ENCODE peak calls at places on chromosomes 16 and 17, in five cellular contexts. X is K562, H is A549, G is HepG2, A is H1. S is an unnamed sample.

GRCh38 chr17:13410874-13411273 is 190.9 kb downstream of the HS3ST3A1 start:
- DNase-seq in G (peak; percentile 57), H (no peak), A (no peak), X (no peak), S (no peak)

GRCh38 chr17:35749560-35750412 is 3.3 kb downstream of the GAS2L2 start:
- DNase-seq in H (no peak), X (peak; percentile 37), A (no peak), G (no peak), S (no peak)

GRCh38 chr16:27199235-27199586 is 4.1 kb upstream of the KDM8 start:
- DNase-seq in G (no peak), A (no peak), H (no peak), X (no peak), S (peak; percentile 12)

GRCh38 chr16:73350707-73351452 is 303.0 kb upstream of the ZFHX3 start:
- DNase-seq in G (no peak), X (no peak), H (no peak), A (no peak), S (no peak)

GRCh38 chr16:56357291-56357764 is 68.0 kb downstream of the AMFR start:
- DNase-seq in X (no peak), A (peak; percentile 56), G (no peak), H (no peak), S (no peak)

GRCh38 chr16:10250137-10250850 is 68.1 kb upstream of the GRIN2A start:
- DNase-seq in A (no peak), G (no peak), X (no peak), H (no peak), S (no peak)

GRCh38 chr17:72370819-72371218 is 250.0 kb downstream of the SOX9 start:
- DNase-seq in H (peak; percentile 60), G (no peak), A (no peak), X (peak; percentile 13), S (no peak)

GRCh38 chr16:29899516-29900101 is at the start of gene SEZ6L2:
- DNase-seq in X (peak; percentile 74), G (peak; percentile 94), H (peak; percentile 89), A (peak; percentile 95), S (no peak)

GRCh38 chr16:50925758-50926357 is 184.0 kb downstream of the CYLD start:
- DNase-seq in A (no peak), H (no peak), G (no peak), X (no peak), S (no peak)

GRCh38 chr17:19317359-19318095 is 45.0 kb downstream of the B9D1 start:
- DNase-seq in G (peak; percentile 89), H (no peak), A (peak; percentile 80), X (peak; percentile 73), S (no peak)

GRCh38 chr17:12958786-12959185 is 59.0 kb downstream of the ELAC2 start:
- DNase-seq in H (no peak), G (no peak), X (no peak), A (no peak), S (no peak)

GRCh38 chr16:27465483-27465879 is 63.5 kb downstream of the IL21R start:
- DNase-seq in G (no peak), A (no peak), H (no peak), X (no peak), S (no peak)

GRCh38 chr17:63550816-63551639 is 751 bp downstream of the DCAF7 start:
- DNase-seq in X (peak; percentile 49), A (peak; percentile 51), H (peak; percentile 49), G (peak; percentile 66), S (no peak)

GRCh38 chr16:84330685-84331050 is 36.0 kb downstream of the WFDC1 start:
- DNase-seq in G (no peak), A (no peak), X (no peak), H (no peak), S (no peak)

GRCh38 chr16:84334058-84334457 is 34.3 kb upstream of the ATP2C2 start:
- DNase-seq in A (no peak), G (no peak), X (no peak), H (no peak), S (no peak)

GRCh38 chr16:84331998-84332780 is 36.1 kb upstream of the ATP2C2 start:
- DNase-seq in X (no peak), H (no peak), A (no peak), G (no peak), S (no peak)

GRCh38 chr16:84334482-84334881 is 33.9 kb upstream of the ATP2C2 start:
- DNase-seq in A (no peak), X (no peak), H (no peak), G (no peak), S (no peak)

DNA sequence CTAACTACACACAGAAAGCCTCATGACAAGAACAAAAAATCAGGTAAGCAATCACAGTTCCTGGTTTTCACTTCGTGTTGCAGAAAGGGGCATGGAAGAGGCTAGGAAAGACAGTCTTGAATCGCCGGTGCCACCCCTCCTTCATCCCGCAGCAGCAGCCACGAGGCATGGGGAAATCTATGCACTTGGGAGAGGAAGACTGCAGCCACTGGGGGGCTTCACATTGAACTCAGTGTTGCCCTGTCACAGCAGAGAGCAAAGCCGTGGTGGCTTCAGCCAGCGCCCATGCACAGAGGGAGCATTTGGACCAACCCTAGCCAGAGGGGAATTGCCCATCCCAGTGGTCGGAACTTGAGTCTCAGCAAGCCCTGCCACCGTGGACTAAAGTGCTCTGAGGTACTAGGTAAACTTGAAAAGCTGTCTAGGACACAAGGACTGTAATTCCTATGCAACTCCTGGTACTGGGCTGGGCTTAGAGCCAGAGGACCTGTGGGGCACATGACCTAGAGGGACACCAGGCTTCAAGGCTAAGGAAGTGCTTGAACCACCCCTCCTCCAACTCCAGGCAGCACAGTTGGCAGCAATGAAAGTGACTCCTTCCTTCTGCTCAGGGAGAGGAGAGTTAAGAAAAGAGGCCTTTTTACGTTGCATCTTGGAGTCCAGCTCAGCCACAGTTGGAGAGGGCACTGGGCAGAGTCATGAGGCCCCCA is 35.2 kb upstream of the ATP2C2 start:
- DNase-seq in X (no peak), H (no peak), A (no peak), G (no peak), S (no peak)
- TF ChIP-seq KDM1A in X (no peak), H (no peak), A (no peak), G (no peak), S (no peak)

GRCh38 chr16:11835891-11836652 is 15.3 kb downstream of the RSL1D1 start:
- DNase-seq in H (no peak), A (no peak), G (no peak), X (no peak), S (no peak)

GRCh38 chr16:11833951-11834695 is 17.2 kb downstream of the RSL1D1 start:
- DNase-seq in H (no peak), X (no peak), A (no peak), G (peak; percentile 84), S (no peak)

GRCh38 chr16:11835309-11835708 is 16.0 kb downstream of the RSL1D1 start:
- DNase-seq in G (no peak), X (no peak), A (no peak), H (no peak), S (no peak)

GRCh38 chr16:11841026-11841425 is 10.3 kb downstream of the RSL1D1 start:
- DNase-seq in G (no peak), H (no peak), X (no peak), A (no peak), S (no peak)

GRCh38 chr16:11836653-11837244 is 14.6 kb downstream of the RSL1D1 start:
- DNase-seq in H (no peak), A (no peak), X (no peak), G (no peak), S (no peak)
- TF ChIP-seq KDM1A in H (no peak), A (no peak), X (no peak), G (no peak), S (no peak)

GRCh38 chr17:50052241-50052788 is 3.6 kb upstream of the ITGA3 start:
- DNase-seq in G (no peak), X (no peak), A (no peak), H (no peak), S (no peak)

GRCh38 chr17:50049636-50050035 is 6.3 kb upstream of the ITGA3 start:
- DNase-seq in A (no peak), G (no peak), H (no peak), X (no peak), S (no peak)

GRCh38 chr17:50050431-50051032 is 5.4 kb upstream of the ITGA3 start:
- DNase-seq in X (no peak), A (no peak), H (no peak), G (no peak), S (no peak)

GRCh38 chr17:50051606-50052005 is 4.3 kb upstream of the ITGA3 start:
- DNase-seq in H (no peak), G (no peak), X (no peak), A (no peak), S (no peak)

GRCh38 chr17:50051082-50051576 is 4.8 kb upstream of the ITGA3 start:
- DNase-seq in X (peak; percentile 61), H (peak; percentile 96), G (no peak), A (no peak), S (no peak)
- TF ChIP-seq KDM1A in X (no peak), H (no peak), G (no peak), A (no peak), S (no peak)

DNA sequence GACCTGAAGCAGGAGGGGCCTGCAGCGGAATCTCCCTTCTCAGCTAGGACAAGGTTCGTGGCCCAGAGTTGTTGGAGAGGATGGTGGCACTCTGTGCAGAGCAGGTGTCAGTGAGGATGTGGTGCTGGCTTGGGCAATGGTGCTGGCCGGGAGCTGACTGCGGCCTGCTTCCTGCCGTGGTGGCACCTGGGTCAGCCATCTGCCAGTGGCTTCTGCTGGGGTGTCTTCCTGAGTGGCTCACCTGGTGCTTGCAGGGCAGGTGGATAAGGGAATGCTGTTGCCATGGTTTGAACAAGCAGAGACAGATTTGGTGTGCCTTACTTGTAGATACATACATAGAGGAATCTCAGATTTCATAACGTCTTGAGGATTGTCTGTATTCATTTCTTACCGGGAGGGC is 69.6 kb downstream of the SEC14L1 start:
- DNase-seq in X (no peak), G (no peak), A (no peak), H (no peak), S (no peak)
- TF ChIP-seq KDM1A in X (no peak), G (no peak), A (no peak), H (no peak), S (no peak)

DNA sequence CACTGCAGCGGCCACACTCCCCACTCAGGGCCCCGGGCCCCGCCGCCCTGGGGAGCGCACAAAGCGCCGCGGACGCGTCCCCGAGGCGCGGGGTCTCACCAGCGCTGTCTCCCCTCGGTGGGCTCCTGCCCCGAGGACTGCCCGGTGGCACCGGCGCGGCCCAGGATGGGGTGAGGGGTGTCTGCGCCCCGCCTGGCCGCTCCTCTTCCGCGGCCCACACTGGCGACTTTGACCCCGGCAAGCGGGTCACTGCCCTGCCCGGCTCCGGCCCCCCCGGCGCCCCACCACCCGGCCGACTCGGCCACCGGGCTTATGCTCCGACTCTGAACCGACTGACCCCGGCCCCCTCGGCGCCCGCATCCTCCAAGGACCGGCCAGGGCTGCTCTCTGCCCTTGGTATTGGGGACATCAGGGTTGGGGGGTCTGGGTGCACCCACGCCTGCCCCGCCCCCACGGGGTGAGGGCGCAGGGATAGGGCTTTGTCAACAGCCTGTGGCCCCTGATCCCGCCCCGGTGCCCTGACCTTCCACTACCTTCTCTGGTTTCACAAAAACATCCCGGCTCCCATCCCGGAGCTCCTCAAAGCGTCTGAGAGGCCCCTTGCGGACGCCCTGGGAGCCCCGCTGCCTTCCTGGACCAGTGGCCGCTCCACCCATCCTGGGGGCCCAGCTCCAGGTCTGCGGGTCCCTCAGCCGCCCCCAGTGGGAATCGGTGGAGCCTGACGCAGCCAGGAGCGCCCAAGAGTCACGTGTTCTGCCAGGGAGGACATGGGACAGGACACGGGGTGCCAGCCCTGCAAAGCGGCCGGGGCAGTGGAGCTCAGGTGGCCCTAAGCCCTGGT is 829 bp downstream of the GCGR start:
- DNase-seq in A (peak; percentile 69), G (no peak), X (no peak), H (peak; percentile 63), S (no peak)
- TF ChIP-seq KDM1A in A (no peak), G (no peak), X (no peak), H (no peak), S (no peak)

GRCh38 chr17:41367426-41368075 is 2.1 kb downstream of the KRT33B start:
- DNase-seq in H (peak; percentile 25), X (no peak), G (no peak), A (no peak), S (no peak)
- TF ChIP-seq KDM1A in H (no peak), X (no peak), G (no peak), A (no peak), S (no peak)

S was measured in GM12878.